ENCODE peak calls at places on chromosomes 1 and 21, in seven cellular contexts. K is HCT116, R is coronary artery, W is HFFc6, N is neural crest cell, D is Calu3, Z is astrocyte of the spinal cord. F is an unnamed sample.

GRCh38 chr1:100219879-100220278 is 29.8 kb downstream of the DBT start:
- DNase-seq in N (no peak), Z (no peak), W (no peak), R (no peak), K (no peak), D (no peak), F (no peak)

GRCh38 chr1:168035345-168035744 is 98.5 kb upstream of the MPC2 start:
- DNase-seq in W (no peak), N (no peak), D (no peak), Z (no peak), K (no peak), R (no peak), F (no peak)

GRCh38 chr1:225844236-225845061 is 34.5 kb downstream of the EPHX1 start:
- DNase-seq in D (no peak), Z (no peak), R (no peak), K (no peak), W (no peak), N (no peak), F (no peak)

GRCh38 chr1:109985251-109986053 is 887 bp downstream of the AHCYL1 start:
- DNase-seq in Z (no peak), N (no peak), K (no peak), W (no peak), R (no peak), D (no peak), F (no peak)

GRCh38 chr1:109485001-109485400 is 1.3 kb downstream of the ATXN7L2 start:
- DNase-seq in D (no peak), R (no peak), W (no peak), K (no peak), N (no peak), Z (no peak), F (no peak)

GRCh38 chr1:43893020-43893419 is 40.6 kb upstream of the ARTN start:
- DNase-seq in D (no peak), R (no peak), Z (no peak), W (no peak), N (no peak), K (no peak), F (no peak)

GRCh38 chr1:159197767-159198557 is 6.7 kb upstream of the ACKR1 start:
- DNase-seq in W (peak; percentile 77), Z (peak; percentile 76), R (no peak), D (peak; percentile 82), K (peak; percentile 57), N (peak; percentile 84), F (no peak)

GRCh38 chr1:218779341-218779831 is 394.3 kb upstream of the LYPLAL1 start:
- DNase-seq in W (no peak), D (peak; percentile 31), R (no peak), Z (peak; percentile 50), K (no peak), N (no peak), F (no peak)

GRCh38 chr1:55250399-55251075 is 35.4 kb upstream of the USP24 start:
- DNase-seq in R (no peak), W (peak; percentile 5), K (no peak), D (no peak), Z (no peak), N (no peak), F (no peak)

GRCh38 chr1:9239622-9240401 is 5.2 kb downstream of the H6PD start:
- DNase-seq in N (no peak), D (no peak), Z (peak; percentile 75), R (no peak), K (no peak), W (no peak), F (no peak)

GRCh38 chr1:52899445-52899894 is 22.1 kb downstream of the ECHDC2 start:
- DNase-seq in D (no peak), N (no peak), W (no peak), R (no peak), Z (peak; percentile 17), K (no peak), F (no peak)

GRCh38 chr1:158204458-158204827 is 23.7 kb downstream of the CD1D start:
- DNase-seq in W (no peak), Z (no peak), K (no peak), D (no peak), N (no peak), R (no peak), F (no peak)

GRCh38 chr1:93615201-93616150 is 66.2 kb downstream of the BCAR3 start:
- DNase-seq in D (peak; percentile 54), K (no peak), R (peak; percentile 73), Z (peak; percentile 77), N (no peak), W (peak; percentile 77), F (no peak)

GRCh38 chr1:57165546-57165945 is 199.7 kb upstream of the C8B start:
- DNase-seq in Z (peak; percentile 14), N (no peak), K (no peak), R (no peak), W (no peak), D (no peak), F (no peak)

GRCh38 chr1:197736689-197737088 is 38.6 kb downstream of the DENND1B start:
- DNase-seq in K (no peak), N (no peak), Z (peak; percentile 3), D (no peak), W (peak; percentile 88), R (no peak), F (no peak)

GRCh38 chr1:110130113-110130591 is 17.9 kb downstream of the UBL4B start:
- DNase-seq in W (no peak), N (no peak), R (no peak), K (no peak), Z (no peak), D (no peak), F (no peak)

GRCh38 chr1:174114788-174115448 is 44.4 kb upstream of the RABGAP1L start:
- DNase-seq in D (peak; percentile 56), R (no peak), W (peak; percentile 55), Z (peak; percentile 36), N (peak; percentile 31), K (peak; percentile 67), F (no peak)

GRCh38 chr1:2327841-2328240 is 63.5 kb downstream of the MORN1 start:
- DNase-seq in R (no peak), W (no peak), Z (no peak), K (no peak), N (no peak), D (no peak), F (no peak)

GRCh38 chr1:44820328-44820944 is 12.1 kb downstream of the BTBD19 start:
- DNase-seq in K (no peak), Z (no peak), R (no peak), N (no peak), D (no peak), W (no peak), F (no peak)

GRCh38 chr1:26723013-26723991 is 27.5 kb downstream of the ARID1A start:
- DNase-seq in Z (peak; percentile 97), K (peak; percentile 21), W (peak; percentile 94), D (peak; percentile 54), R (peak; percentile 86), N (peak; percentile 49), F (peak; percentile 71)

GRCh38 chr1:30785714-30786113 is 28.1 kb upstream of the LAPTM5 start:
- DNase-seq in Z (no peak), D (no peak), R (no peak), N (no peak), W (no peak), K (no peak), F (no peak)

GRCh38 chr1:196701144-196701543 is 49.3 kb downstream of the CFH start:
- DNase-seq in W (no peak), R (no peak), K (no peak), N (no peak), Z (no peak), D (no peak), F (no peak)
- TF ChIP-seq CTCF in W (no peak), R (no peak), K (no peak), N (no peak), Z (no peak), D (no peak), F (no peak)

DNA sequence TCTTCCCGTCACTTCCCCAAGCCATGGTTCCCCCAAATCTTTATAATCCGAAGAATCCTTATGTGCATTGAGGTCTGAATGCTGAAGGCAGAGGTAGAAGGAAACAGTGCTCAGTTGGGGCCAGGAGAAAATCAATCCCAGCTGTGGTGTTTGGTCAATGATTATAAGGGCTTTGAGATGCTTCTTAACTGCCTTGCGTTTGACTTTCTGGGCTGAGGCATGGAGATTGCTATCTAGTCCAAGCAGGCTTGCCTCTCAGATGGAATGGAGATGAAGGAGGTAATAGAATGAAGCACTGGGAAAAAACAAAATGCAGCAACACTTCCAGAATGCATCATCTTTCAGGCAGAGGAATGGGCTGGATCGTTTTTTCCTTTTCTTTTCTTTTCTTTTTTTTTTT is 3.6 kb upstream of the MAP1LC3C start:
- DNase-seq in R (no peak), W (no peak), D (no peak), K (no peak), Z (no peak), N (no peak), F (no peak)
- TF ChIP-seq CTCF in R (no peak), W (no peak), D (no peak), K (no peak), Z (no peak), N (no peak), F (no peak)

DNA sequence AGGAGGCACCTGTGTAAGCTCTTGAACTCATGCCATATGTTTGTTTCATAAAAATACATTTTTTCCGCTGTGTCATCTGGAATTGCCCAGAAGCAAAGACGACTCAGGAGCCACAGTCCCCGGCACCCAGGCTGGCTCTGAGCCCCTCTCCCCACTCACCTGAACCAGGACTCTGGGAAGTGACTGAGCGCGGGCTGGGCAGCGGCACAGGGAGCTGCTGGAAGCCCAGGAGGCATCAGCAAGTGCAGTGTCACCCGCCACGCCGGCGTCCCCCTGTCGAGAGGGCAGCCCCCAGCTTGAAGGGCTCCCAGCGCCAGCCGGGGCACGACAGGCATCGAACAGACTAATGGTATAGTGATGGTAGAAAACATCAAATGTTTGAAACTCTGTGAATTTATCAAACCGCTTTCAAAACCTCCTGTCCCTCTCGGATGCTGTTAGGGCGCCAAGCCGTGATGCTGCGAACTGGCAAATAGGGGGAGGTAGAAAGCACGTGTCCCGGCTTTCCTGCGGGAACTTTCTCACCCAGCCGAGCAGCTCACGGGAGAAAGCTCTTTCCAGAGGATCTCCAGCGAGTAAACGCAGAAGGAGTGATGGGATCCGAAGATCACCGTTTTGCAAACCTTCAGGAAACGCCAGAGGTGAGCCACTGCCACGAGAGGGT is 57.8 kb upstream of the COL18A1 start:
- DNase-seq in D (no peak), K (no peak), Z (no peak), R (no peak), N (no peak), W (no peak), F (no peak)
- TF ChIP-seq CTCF in D (no peak), K (no peak), Z (no peak), R (no peak), N (no peak), W (no peak), F (no peak)

GRCh38 chr1:85344256-85344694 is 67.8 kb upstream of the BCL10 start:
- DNase-seq in K (no peak), W (peak; percentile 52), Z (no peak), R (no peak), D (peak; percentile 78), N (no peak), F (no peak)
- TF ChIP-seq CTCF in K (peak; percentile 84), W (peak; percentile 81), Z (peak; percentile 71), R (no peak), D (peak; percentile 75), N (peak; percentile 65), F (peak; percentile 70)

F was measured in type B pancreatic cell.